ENCODE peak calls at places on chromosome 1, in five cellular contexts. One of them, this sample, is unnamed.

GRCh38 chr1:56577859-56578663 is 1.3 kb downstream of the PLPP3 start:
- DNase-seq in lower leg skin: peak
- DNase-seq in PC-9: peak
- DNase-seq in Peyer's patch: peak
- DNase-seq in AG09319: no peak
- DNase-seq in this sample: peak

GRCh38 chr1:214383381-214384372 is 102.7 kb downstream of the SMYD2 start:
- DNase-seq in AG09319: no peak
- DNase-seq in Peyer's patch: no peak
- DNase-seq in PC-9: no peak
- DNase-seq in lower leg skin: no peak
- DNase-seq in this sample: no peak

GRCh38 chr1:74407902-74408301 is 104.5 kb downstream of the LRRC53 start:
- DNase-seq in lower leg skin: no peak
- DNase-seq in Peyer's patch: no peak
- DNase-seq in AG09319: no peak
- DNase-seq in PC-9: no peak
- DNase-seq in this sample: no peak

GRCh38 chr1:193462629-193463320 is 276.4 kb upstream of the B3GALT2 start:
- DNase-seq in AG09319: no peak
- DNase-seq in PC-9: peak
- DNase-seq in lower leg skin: no peak
- DNase-seq in Peyer's patch: no peak
- DNase-seq in this sample: no peak

GRCh38 chr1:100597784-100598183 is 59.8 kb downstream of the GPR88 start:
- DNase-seq in lower leg skin: no peak
- DNase-seq in Peyer's patch: no peak
- DNase-seq in AG09319: no peak
- DNase-seq in PC-9: no peak
- DNase-seq in this sample: no peak

GRCh38 chr1:11316701-11317100 is 43.7 kb downstream of the UBIAD1 start:
- DNase-seq in lower leg skin: no peak
- DNase-seq in PC-9: no peak
- DNase-seq in Peyer's patch: no peak
- DNase-seq in AG09319: no peak
- DNase-seq in this sample: no peak

GRCh38 chr1:159765806-159766205 is 15.0 kb upstream of the DUSP23 start:
- DNase-seq in lower leg skin: no peak
- DNase-seq in AG09319: no peak
- DNase-seq in Peyer's patch: no peak
- DNase-seq in PC-9: no peak
- DNase-seq in this sample: no peak

GRCh38 chr1:1616045-1616821 is 933 bp downstream of the MIB2 start:
- DNase-seq in Peyer's patch: peak
- DNase-seq in AG09319: no peak
- DNase-seq in PC-9: peak
- DNase-seq in lower leg skin: no peak
- DNase-seq in this sample: no peak

GRCh38 chr1:47223921-47224675 is 7.9 kb downstream of the TAL1 start:
- DNase-seq in PC-9: no peak
- DNase-seq in lower leg skin: peak
- DNase-seq in Peyer's patch: no peak
- DNase-seq in AG09319: no peak
- DNase-seq in this sample: no peak

GRCh38 chr1:239293350-239294111 is 92.8 kb upstream of the CHRM3 start:
- DNase-seq in lower leg skin: no peak
- DNase-seq in Peyer's patch: no peak
- DNase-seq in PC-9: no peak
- DNase-seq in AG09319: no peak
- DNase-seq in this sample: no peak

GRCh38 chr1:243526180-243526579 is 270.3 kb downstream of the SDCCAG8 start:
- DNase-seq in Peyer's patch: no peak
- DNase-seq in PC-9: no peak
- DNase-seq in lower leg skin: no peak
- DNase-seq in AG09319: no peak
- DNase-seq in this sample: no peak

GRCh38 chr1:22641906-22642636 is 1.4 kb upstream of the C1QC start:
- DNase-seq in PC-9: peak
- DNase-seq in AG09319: no peak
- DNase-seq in Peyer's patch: peak
- DNase-seq in lower leg skin: peak
- DNase-seq in this sample: peak

GRCh38 chr1:62437273-62437945 is 560 bp downstream of the USP1 start:
- DNase-seq in Peyer's patch: peak
- DNase-seq in lower leg skin: no peak
- DNase-seq in PC-9: no peak
- DNase-seq in AG09319: no peak
- DNase-seq in this sample: peak

GRCh38 chr1:61337037-61337436 is 254.7 kb downstream of the NFIA start:
- DNase-seq in PC-9: no peak
- DNase-seq in AG09319: no peak
- DNase-seq in Peyer's patch: no peak
- DNase-seq in lower leg skin: no peak
- DNase-seq in this sample: no peak

GRCh38 chr1:224996266-224996665 is 66.8 kb downstream of the DNAH14 start:
- DNase-seq in Peyer's patch: no peak
- DNase-seq in AG09319: no peak
- DNase-seq in lower leg skin: no peak
- DNase-seq in PC-9: no peak
- DNase-seq in this sample: no peak

GRCh38 chr1:97567000-97567749 is 353.7 kb downstream of the DPYD start:
- DNase-seq in PC-9: no peak
- DNase-seq in lower leg skin: no peak
- DNase-seq in Peyer's patch: no peak
- DNase-seq in AG09319: no peak
- DNase-seq in this sample: no peak

GRCh38 chr1:48450505-48450904 is 21.5 kb downstream of the SPATA6 start:
- DNase-seq in lower leg skin: no peak
- DNase-seq in AG09319: no peak
- DNase-seq in PC-9: no peak
- DNase-seq in Peyer's patch: no peak
- DNase-seq in this sample: no peak

GRCh38 chr1:155463865-155464264 is 98.7 kb downstream of the ASH1L start:
- DNase-seq in AG09319: peak
- DNase-seq in PC-9: no peak
- DNase-seq in Peyer's patch: no peak
- DNase-seq in lower leg skin: no peak
- DNase-seq in this sample: no peak

DNA sequence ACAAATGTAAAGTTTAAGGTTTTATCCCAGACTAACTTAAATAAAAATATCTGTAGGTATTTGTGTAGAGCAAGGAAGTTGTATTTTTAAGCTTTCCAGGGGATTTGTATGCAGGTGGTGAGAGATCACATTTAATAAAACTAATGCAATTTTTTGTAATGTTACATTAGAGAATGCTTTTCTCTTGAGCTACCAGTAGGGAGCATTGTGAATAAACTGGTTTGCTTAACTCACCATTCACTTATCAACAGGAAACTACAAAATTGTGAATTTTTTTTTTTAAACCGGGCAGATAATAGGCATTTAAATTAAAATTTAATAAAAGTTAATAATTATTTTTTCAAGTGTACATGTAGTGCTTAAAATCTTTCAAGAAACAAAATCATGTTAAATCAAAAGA is 78.6 kb downstream of the IVNS1ABP start:
- DNase-seq in Peyer's patch: no peak
- DNase-seq in AG09319: no peak
- DNase-seq in PC-9: no peak
- DNase-seq in lower leg skin: no peak
- DNase-seq in this sample: no peak
- TF ChIP-seq CTCF in Peyer's patch: peak
- TF ChIP-seq CTCF in AG09319: peak
- TF ChIP-seq CTCF in PC-9: peak
- TF ChIP-seq CTCF in lower leg skin: no peak
- TF ChIP-seq CTCF in this sample: no peak

GRCh38 chr1:197303463-197303862 is 35.4 kb downstream of the CRB1 start:
- DNase-seq in Peyer's patch: no peak
- DNase-seq in lower leg skin: no peak
- DNase-seq in AG09319: no peak
- DNase-seq in PC-9: no peak
- DNase-seq in this sample: no peak

GRCh38 chr1:197307551-197307950 is 39.5 kb downstream of the CRB1 start:
- DNase-seq in Peyer's patch: no peak
- DNase-seq in lower leg skin: no peak
- DNase-seq in PC-9: no peak
- DNase-seq in AG09319: no peak
- DNase-seq in this sample: no peak

GRCh38 chr1:197302775-197303174 is 34.7 kb downstream of the CRB1 start:
- DNase-seq in PC-9: no peak
- DNase-seq in AG09319: no peak
- DNase-seq in lower leg skin: no peak
- DNase-seq in Peyer's patch: no peak
- DNase-seq in this sample: no peak

DNA sequence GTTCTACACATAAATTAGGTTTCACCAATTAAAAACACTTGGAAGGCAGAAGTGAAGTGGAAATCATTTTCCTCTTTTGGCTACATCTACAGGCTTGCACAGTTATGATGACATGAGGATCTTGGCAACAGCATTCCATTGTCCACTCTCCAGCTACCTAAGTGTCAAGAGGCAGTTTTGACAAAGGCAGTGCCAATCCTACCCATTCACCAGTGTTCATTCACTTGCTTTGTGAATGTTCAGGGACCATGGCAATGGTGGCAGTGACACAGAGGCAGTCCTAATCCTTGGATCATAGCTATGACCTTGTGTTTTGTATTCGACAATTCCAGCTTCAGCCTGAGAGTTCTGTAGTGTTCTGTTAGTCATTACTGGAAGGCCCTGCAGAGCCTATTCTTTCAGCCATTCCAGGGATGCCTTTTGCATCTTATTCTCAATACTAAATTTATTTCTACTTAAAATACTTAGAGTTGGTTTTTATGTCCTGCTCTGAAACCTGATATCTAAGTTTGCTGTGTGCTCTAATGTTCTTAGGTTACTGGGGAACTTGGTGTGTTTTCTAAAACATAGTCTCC is 36.7 kb downstream of the CRB1 start:
- DNase-seq in PC-9: no peak
- DNase-seq in lower leg skin: no peak
- DNase-seq in AG09319: no peak
- DNase-seq in Peyer's patch: no peak
- DNase-seq in this sample: no peak
- TF ChIP-seq CTCF in PC-9: no peak
- TF ChIP-seq CTCF in lower leg skin: no peak
- TF ChIP-seq CTCF in AG09319: no peak
- TF ChIP-seq CTCF in Peyer's patch: no peak
- TF ChIP-seq CTCF in this sample: no peak

GRCh38 chr1:24294757-24295371 is 24.3 kb upstream of the GRHL3 start:
- DNase-seq in Peyer's patch: peak
- DNase-seq in lower leg skin: peak
- DNase-seq in PC-9: peak
- DNase-seq in AG09319: peak
- DNase-seq in this sample: peak
- TF ChIP-seq CTCF in Peyer's patch: no peak
- TF ChIP-seq CTCF in lower leg skin: no peak
- TF ChIP-seq CTCF in PC-9: peak
- TF ChIP-seq CTCF in AG09319: peak
- TF ChIP-seq CTCF in this sample: no peak

GRCh38 chr1:242430956-242431355 is 93.5 kb downstream of the PLD5 start:
- DNase-seq in PC-9: no peak
- DNase-seq in AG09319: no peak
- DNase-seq in Peyer's patch: no peak
- DNase-seq in lower leg skin: no peak
- DNase-seq in this sample: no peak

GRCh38 chr1:242428403-242429190 is 95.9 kb downstream of the PLD5 start:
- DNase-seq in AG09319: no peak
- DNase-seq in Peyer's patch: no peak
- DNase-seq in PC-9: no peak
- DNase-seq in lower leg skin: no peak
- DNase-seq in this sample: no peak

GRCh38 chr1:242426271-242426905 is 98.1 kb downstream of the PLD5 start:
- DNase-seq in lower leg skin: no peak
- DNase-seq in PC-9: no peak
- DNase-seq in Peyer's patch: no peak
- DNase-seq in AG09319: no peak
- DNase-seq in this sample: no peak

GRCh38 chr1:242427519-242427918 is 97.0 kb downstream of the PLD5 start:
- DNase-seq in Peyer's patch: no peak
- DNase-seq in AG09319: no peak
- DNase-seq in lower leg skin: no peak
- DNase-seq in PC-9: no peak
- DNase-seq in this sample: no peak

GRCh38 chr1:242425232-242425631 is 99.3 kb downstream of the PLD5 start:
- DNase-seq in AG09319: no peak
- DNase-seq in lower leg skin: no peak
- DNase-seq in PC-9: no peak
- DNase-seq in Peyer's patch: no peak
- DNase-seq in this sample: no peak
- TF ChIP-seq CTCF in AG09319: no peak
- TF ChIP-seq CTCF in lower leg skin: no peak
- TF ChIP-seq CTCF in PC-9: peak
- TF ChIP-seq CTCF in Peyer's patch: no peak
- TF ChIP-seq CTCF in this sample: no peak

This sample was measured in coronary artery.